ENCODE peak calls at places on chromosomes 3 and 15, in seven cellular contexts. V is testis, K is iPS-NIHi11, H is brain microvascular endothelial cell, Y is D721Med, M is activated T-helper 1 cell treated with Interleukin-2 at 50 U/mL for 16 hours, L is GM10248. W is an unnamed sample.

GRCh38 chr3:12798559-12799179 is 2.2 kb downstream of the CAND2 start:
- DNase-seq in V (peak), M (no peak), L (no peak), Y (no peak), H (no peak), K (no peak), W (no peak)

GRCh38 chr3:23402728-23403505 is 199.8 kb downstream of the UBE2E2 start:
- DNase-seq in V (no peak), L (no peak), M (no peak), H (no peak), K (no peak), Y (no peak), W (peak)

GRCh38 chr3:87247086-87247781 is 20.1 kb downstream of the CHMP2B start:
- DNase-seq in L (no peak), V (no peak), M (no peak), H (no peak), Y (no peak), K (no peak), W (no peak)

GRCh38 chr15:68488966-68489365 is 57.0 kb upstream of the ITGA11 start:
- DNase-seq in Y (no peak), K (no peak), M (no peak), V (no peak), L (no peak), H (no peak), W (peak)

GRCh38 chr3:169053427-169053826 is 610.1 kb downstream of the MECOM start:
- DNase-seq in K (no peak), V (no peak), L (no peak), H (no peak), Y (no peak), M (no peak), W (no peak)

GRCh38 chr15:38658431-38658830 is 93.8 kb upstream of the RASGRP1 start:
- DNase-seq in M (no peak), H (no peak), L (no peak), Y (no peak), K (no peak), V (no peak), W (no peak)

GRCh38 chr15:91790826-91791225 is 62.7 kb upstream of the SLCO3A1 start:
- DNase-seq in L (no peak), M (no peak), V (no peak), K (no peak), Y (no peak), H (no peak), W (peak)

GRCh38 chr3:182979103-182979697 is 1.1 kb downstream of the DCUN1D1 start:
- DNase-seq in Y (no peak), H (no peak), V (no peak), L (no peak), K (no peak), M (no peak), W (no peak)

GRCh38 chr3:142445816-142446254 is 2.0 kb downstream of the XRN1 start:
- DNase-seq in K (no peak), M (no peak), H (peak), L (peak), Y (no peak), V (no peak), W (peak)

GRCh38 chr15:98650871-98651481 is 2.6 kb downstream of the IGF1R start:
- DNase-seq in H (no peak), L (no peak), K (no peak), M (no peak), Y (no peak), V (peak), W (no peak)

GRCh38 chr3:140635276-140635675 is 42.6 kb upstream of the TRIM42 start:
- DNase-seq in L (no peak), Y (no peak), V (no peak), M (no peak), H (no peak), K (no peak), W (no peak)

GRCh38 chr3:4772171-4772804 is 206.9 kb upstream of the BHLHE40 start:
- DNase-seq in V (peak), M (no peak), L (no peak), H (peak), Y (no peak), K (no peak), W (no peak)

GRCh38 chr3:156619376-156619775 is 55.0 kb upstream of the TIPARP start:
- DNase-seq in V (no peak), K (no peak), M (no peak), H (peak), Y (no peak), L (no peak), W (no peak)

GRCh38 chr3:127224118-127224517 is 31.2 kb downstream of the PRR23E start:
- DNase-seq in H (no peak), M (no peak), K (no peak), L (no peak), V (no peak), Y (no peak), W (no peak)

GRCh38 chr3:50574280-50574831 is 5.0 kb downstream of the HEMK1 start:
- DNase-seq in K (no peak), V (no peak), H (no peak), M (no peak), Y (no peak), L (no peak), W (no peak)

GRCh38 chr3:95437409-95437808 is 1374.5 kb downstream of the NSUN3 start:
- DNase-seq in M (no peak), K (no peak), H (no peak), L (no peak), Y (no peak), V (no peak), W (no peak)

GRCh38 chr3:137809523-137809922 is 45.4 kb downstream of the SOX14 start:
- DNase-seq in L (no peak), H (no peak), M (no peak), V (no peak), Y (no peak), K (no peak), W (no peak)

GRCh38 chr15:36831125-36831914 is 251.9 kb downstream of the CDIN1 start:
- DNase-seq in M (no peak), H (peak), V (no peak), L (peak), Y (no peak), K (no peak), W (peak)

GRCh38 chr3:150174179-150174578 is 203.5 kb upstream of the PFN2 start:
- DNase-seq in M (no peak), Y (no peak), L (no peak), H (no peak), V (no peak), K (no peak), W (no peak)

GRCh38 chr15:22226034-22226790 is 145.9 kb downstream of the OR4M2 start:
- DNase-seq in H (no peak), V (no peak), L (no peak), Y (no peak), K (no peak), M (no peak), W (no peak)

GRCh38 chr3:144645300-144645699 is 673.7 kb downstream of the DIPK2A start:
- DNase-seq in H (no peak), K (no peak), Y (no peak), V (no peak), L (no peak), M (no peak), W (no peak)

GRCh38 chr15:45285413-45285812 is 33.4 kb downstream of the SLC28A2 start:
- DNase-seq in H (no peak), M (no peak), Y (no peak), V (no peak), K (no peak), L (no peak), W (no peak)

GRCh38 chr3:87350367-87351199 is 74.2 kb upstream of the POU1F1 start:
- DNase-seq in H (peak), Y (no peak), V (peak), M (no peak), L (peak), K (peak), W (peak)

GRCh38 chr3:133377396-133377795 is 22.5 kb upstream of the BFSP2 start:
- DNase-seq in K (peak), Y (no peak), V (peak), L (no peak), M (no peak), H (peak), W (peak)

GRCh38 chr15:70435872-70436271 is 327.5 kb downstream of the UACA start:
- DNase-seq in M (no peak), Y (no peak), L (no peak), H (no peak), V (no peak), K (no peak), W (no peak)

GRCh38 chr3:64361962-64362735 is 136.9 kb upstream of the PRICKLE2 start:
- DNase-seq in M (no peak), K (no peak), H (no peak), Y (no peak), V (no peak), L (no peak), W (no peak)

GRCh38 chr3:42503957-42504333 is 1.5 kb downstream of the VIPR1 start:
- DNase-seq in L (no peak), M (no peak), K (no peak), Y (no peak), H (no peak), V (peak), W (no peak)

GRCh38 chr3:4426261-4426781 is 40.7 kb downstream of the SUMF1 start:
- DNase-seq in L (no peak), H (peak), V (no peak), Y (no peak), M (no peak), K (no peak), W (no peak)

GRCh38 chr3:123713211-123713610 is 128.4 kb upstream of the HACD2 start:
- DNase-seq in Y (no peak), M (no peak), L (no peak), V (no peak), H (no peak), K (no peak), W (no peak)

GRCh38 chr3:195885036-195885871 is 23.1 kb downstream of the TNK2 start:
- DNase-seq in M (no peak), Y (no peak), H (no peak), K (peak), L (no peak), V (no peak), W (no peak)

W was measured in RCC 7860.